ENCODE peak calls at places on chromosome 17, in eight cellular contexts. C, S, E, D, Q, K, P and F are unnamed samples.

GRCh38 chr17:9419932-9420453 is 155.6 kb downstream of the STX8 start:
- DNase-seq in C (no peak), S (no peak), E (no peak), D (no peak), Q (no peak), K (no peak), P (no peak), F (no peak)

GRCh38 chr17:16250635-16251034 is 33.6 kb downstream of the PIGL start:
- DNase-seq in C (no peak), S (no peak), E (peak), D (no peak), Q (no peak), K (no peak), P (peak), F (no peak)

GRCh38 chr17:35748979-35749378 is 4.1 kb downstream of the GAS2L2 start:
- DNase-seq in C (no peak), S (no peak), E (no peak), D (no peak), Q (no peak), K (no peak), P (no peak), F (no peak)

GRCh38 chr17:74156878-74157277 is 46.6 kb upstream of the RPL38 start:
- DNase-seq in C (no peak), S (no peak), E (no peak), D (no peak), Q (no peak), K (no peak), P (no peak), F (no peak)

GRCh38 chr17:63675231-63675606 is 24.7 kb downstream of the LIMD2 start:
- DNase-seq in C (no peak), S (no peak), E (peak), D (no peak), Q (peak), K (no peak), P (no peak), F (no peak)

GRCh38 chr17:7263071-7263800 is 958 bp upstream of the CLDN7 start:
- DNase-seq in C (peak), S (no peak), E (no peak), D (peak), Q (peak), K (no peak), P (peak), F (no peak)

GRCh38 chr17:15942207-15942833 is 2.6 kb upstream of the ADORA2B start:
- DNase-seq in C (no peak), S (no peak), E (no peak), D (no peak), Q (no peak), K (no peak), P (no peak), F (no peak)

GRCh38 chr17:58394534-58395223 is 22.7 kb downstream of the RNF43 start:
- DNase-seq in C (no peak), S (no peak), E (no peak), D (no peak), Q (no peak), K (no peak), P (no peak), F (no peak)

GRCh38 chr17:41178341-41178740 is 320 bp upstream of the KRTAP4-2 start:
- DNase-seq in C (no peak), S (no peak), E (no peak), D (no peak), Q (no peak), K (no peak), P (no peak), F (no peak)

GRCh38 chr17:77365584-77366186 is 224.9 kb downstream of the SEC14L1 start:
- DNase-seq in C (no peak), S (no peak), E (peak), D (no peak), Q (peak), K (peak), P (peak), F (no peak)

GRCh38 chr17:38587956-38588771 is 17.6 kb downstream of the SRCIN1 start:
- DNase-seq in C (no peak), S (no peak), E (no peak), D (no peak), Q (no peak), K (no peak), P (no peak), F (no peak)

GRCh38 chr17:39777534-39778365 is 40.0 kb downstream of the GRB7 start:
- DNase-seq in C (no peak), S (no peak), E (no peak), D (peak), Q (no peak), K (no peak), P (no peak), F (no peak)

GRCh38 chr17:9913476-9913875 is 8.4 kb upstream of the RCVRN start:
- DNase-seq in C (no peak), S (no peak), E (no peak), D (no peak), Q (no peak), K (no peak), P (no peak), F (no peak)

GRCh38 chr17:70242781-70243437 is 73.6 kb downstream of the KCNJ2 start:
- DNase-seq in C (no peak), S (no peak), E (peak), D (no peak), Q (no peak), K (no peak), P (no peak), F (no peak)

GRCh38 chr17:3600529-3601205 is 8.5 kb downstream of the TRPV1 start:
- DNase-seq in C (no peak), S (no peak), E (no peak), D (no peak), Q (no peak), K (no peak), P (no peak), F (no peak)

GRCh38 chr17:45130640-45131293 is 1.5 kb downstream of the PLCD3 start:
- DNase-seq in C (no peak), S (no peak), E (no peak), D (no peak), Q (no peak), K (no peak), P (no peak), F (no peak)
- H3K4me3 ChIP-seq in C (no peak), S (no peak), E (no peak), D (no peak), Q (peak), K (peak), P (no peak), F (peak)

GRCh38 chr17:979539-980405 is at the start of gene NXN:
- DNase-seq in C (peak), S (peak), E (peak), D (peak), Q (peak), K (peak), P (peak), F (peak)

GRCh38 chr17:977163-977562 is 2.4 kb downstream of the NXN start:
- DNase-seq in C (no peak), S (no peak), E (no peak), D (no peak), Q (no peak), K (no peak), P (no peak), F (no peak)

GRCh38 chr17:979211-979538 is 401 bp downstream of the NXN start:
- DNase-seq in C (peak), S (no peak), E (no peak), D (no peak), Q (no peak), K (peak), P (no peak), F (no peak)

GRCh38 chr17:976316-976715 is 3.3 kb downstream of the NXN start:
- DNase-seq in C (no peak), S (no peak), E (no peak), D (no peak), Q (no peak), K (no peak), P (no peak), F (no peak)

DNA sequence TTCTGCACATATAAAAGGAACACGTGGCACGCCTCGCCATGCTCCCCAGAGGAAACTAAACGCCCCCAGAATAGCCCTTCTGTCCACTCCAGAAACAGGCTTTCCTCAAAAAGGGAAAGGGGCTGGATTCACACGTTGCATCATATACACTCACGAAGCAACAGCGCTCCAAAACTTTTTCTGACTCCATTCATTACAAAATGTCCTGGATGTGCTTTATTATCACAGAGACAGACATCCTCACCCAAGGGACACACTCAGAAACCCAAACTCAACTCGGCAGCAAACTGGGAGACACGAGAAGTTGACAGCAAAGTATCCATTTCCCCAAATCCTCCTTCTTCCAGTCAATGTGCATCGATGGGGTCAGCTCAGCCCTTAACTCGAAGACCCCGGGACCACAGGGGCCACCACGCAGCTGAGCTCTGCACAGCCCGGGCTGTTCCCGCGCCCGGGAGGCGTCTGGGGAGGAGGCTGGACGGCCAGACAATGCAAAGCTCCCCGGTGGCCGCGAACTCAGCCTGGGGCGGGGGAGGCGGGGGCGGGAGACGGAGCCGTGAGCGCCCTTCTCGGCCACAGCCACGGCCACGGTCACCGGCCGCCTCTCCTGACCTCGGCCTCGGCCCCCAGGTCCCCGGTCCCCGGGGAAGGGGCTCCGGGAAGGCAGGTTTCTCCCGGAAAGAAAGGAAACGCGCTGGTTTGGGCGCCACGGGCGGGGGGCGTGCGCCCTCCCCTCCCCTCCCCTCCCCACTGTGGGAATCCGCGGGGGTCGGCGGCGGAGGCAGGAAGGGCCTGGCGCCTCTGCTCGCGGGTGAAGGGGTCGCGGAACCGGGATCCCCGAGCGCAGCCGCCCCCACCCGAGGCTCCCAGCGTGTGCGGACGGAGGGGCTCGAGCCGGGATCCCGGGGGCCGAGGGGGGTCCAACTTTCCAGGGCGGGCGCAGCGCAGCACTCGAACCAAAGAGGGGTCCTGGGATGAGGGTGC is 1.2 kb downstream of the NXN start:
- DNase-seq in C (peak), S (peak), E (peak), D (no peak), Q (peak), K (no peak), P (peak), F (no peak)
- H3K4me3 ChIP-seq in C (peak), S (no peak), E (peak), D (peak), Q (peak), K (peak), P (peak), F (peak)

GRCh38 chr17:54172654-54173316 is 350.1 kb downstream of the KIF2B start:
- DNase-seq in C (no peak), S (no peak), E (peak), D (no peak), Q (no peak), K (peak), P (peak), F (no peak)
- H3K4me3 ChIP-seq in C (no peak), S (no peak), E (no peak), D (no peak), Q (no peak), K (no peak), P (no peak), F (no peak)

DNA sequence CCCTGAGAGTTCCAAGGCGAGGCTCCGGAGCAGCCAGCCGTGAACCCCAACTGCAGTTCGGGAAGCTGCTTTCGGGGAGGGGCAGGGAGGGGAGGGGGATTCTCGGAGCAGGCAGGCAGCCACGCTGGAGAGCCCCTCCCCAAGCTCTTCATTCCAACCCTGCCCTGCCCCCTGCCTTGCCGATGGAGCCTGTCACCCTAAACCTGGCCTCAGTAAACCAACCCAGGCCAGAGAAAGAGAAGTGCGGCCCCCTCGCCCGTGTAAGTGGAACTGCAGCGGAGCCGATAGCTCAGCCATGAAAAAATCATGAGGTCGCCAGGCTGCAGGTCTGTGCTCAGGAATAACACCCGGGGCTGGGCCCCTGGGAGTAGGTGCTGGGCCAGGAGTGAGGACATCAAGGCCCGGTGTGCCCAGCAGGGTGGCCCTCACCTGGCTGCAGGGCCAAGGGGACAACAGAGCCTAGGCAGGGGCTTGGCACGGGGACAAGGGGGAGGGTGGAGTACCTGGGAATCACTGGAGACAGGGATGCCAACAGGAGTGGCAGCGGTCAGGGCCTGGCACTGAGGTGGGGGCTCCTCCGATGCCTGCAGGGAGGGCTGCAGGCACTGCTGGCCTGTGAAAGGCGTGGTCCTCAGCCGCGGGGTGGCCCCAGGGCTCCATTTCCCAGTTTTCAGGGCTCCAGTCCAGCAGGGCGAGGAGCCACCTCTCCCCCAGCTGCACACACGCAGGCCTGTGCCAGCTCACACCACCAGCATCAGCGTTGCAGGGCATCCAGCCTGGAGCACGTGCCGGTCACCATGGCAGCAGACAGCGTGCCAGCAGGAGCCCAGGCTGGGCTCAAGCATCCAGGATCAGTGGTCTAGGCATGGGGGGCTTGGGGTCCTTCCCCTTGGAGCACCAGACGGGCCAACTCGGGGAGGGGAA is 4.8 kb upstream of the FSCN2 start:
- DNase-seq in C (no peak), S (no peak), E (peak), D (no peak), Q (peak), K (no peak), P (no peak), F (no peak)
- H3K4me3 ChIP-seq in C (no peak), S (no peak), E (no peak), D (no peak), Q (no peak), K (no peak), P (no peak), F (no peak)

GRCh38 chr17:67004191-67004590 is 39.7 kb downstream of the CACNG4 start:
- DNase-seq in C (no peak), S (no peak), E (no peak), D (no peak), Q (no peak), K (no peak), P (no peak), F (no peak)
- H3K4me3 ChIP-seq in C (no peak), S (no peak), E (no peak), D (no peak), Q (no peak), K (no peak), P (no peak), F (no peak)

DNA sequence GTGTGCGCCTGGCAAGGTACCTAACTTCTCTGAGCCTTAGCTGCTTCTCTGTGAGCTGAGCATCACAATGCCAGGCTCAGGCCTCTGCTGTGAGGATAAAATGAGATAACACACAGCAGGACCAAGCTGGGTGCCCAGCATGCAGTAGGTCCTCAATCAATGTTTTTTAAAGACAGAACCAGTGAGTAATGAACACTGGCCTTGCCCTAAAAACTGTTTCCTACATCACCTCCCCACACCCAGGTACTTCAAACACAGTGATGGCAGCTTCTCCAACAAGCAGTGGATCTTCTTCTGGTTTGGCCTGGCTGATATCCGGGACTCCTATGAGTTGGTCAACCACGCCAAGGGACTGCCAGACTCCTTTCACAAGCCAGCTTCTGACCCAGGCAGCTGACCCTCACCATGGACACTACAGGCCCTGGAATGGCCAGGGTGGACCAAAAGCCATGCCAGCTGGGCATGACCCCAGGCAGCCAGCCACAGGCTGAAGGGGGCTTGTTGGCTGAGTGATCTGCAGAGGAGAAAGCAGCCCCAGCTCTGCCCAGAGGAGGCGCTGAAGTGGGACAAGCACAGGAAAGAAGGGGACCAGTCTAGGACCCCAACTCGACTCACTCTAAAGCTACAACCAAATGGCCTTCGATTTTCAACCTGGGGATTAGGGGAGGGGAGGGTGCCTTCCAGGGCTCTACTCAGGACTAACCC is 3.9 kb downstream of the NAGS start:
- DNase-seq in C (no peak), S (no peak), E (no peak), D (no peak), Q (no peak), K (no peak), P (no peak), F (no peak)
- H3K4me3 ChIP-seq in C (no peak), S (peak), E (no peak), D (no peak), Q (peak), K (no peak), P (no peak), F (no peak)

GRCh38 chr17:45895969-45896793 is 1.8 kb downstream of the MAPT start:
- DNase-seq in C (no peak), S (no peak), E (no peak), D (no peak), Q (peak), K (no peak), P (no peak), F (no peak)
- H3K4me3 ChIP-seq in C (no peak), S (peak), E (no peak), D (peak), Q (peak), K (peak), P (no peak), F (peak)